ENCODE peak calls at places on chromosomes 2 and 18, in nine cellular contexts. M, R, B, Z, D, E, Y, G and S are unnamed samples.

GRCh38 chr2:177392373-177393246 is at the start of gene AGPS:
- DNase-seq in M (peak; percentile 66), R (peak; percentile 41), B (peak; percentile 60), Z (peak; percentile 96), D (peak; percentile 39), E (peak; percentile 87), Y (peak; percentile 74), G (peak; percentile 76), S (peak; percentile 83)

GRCh38 chr2:162301151-162301804 is 17.2 kb downstream of the IFIH1 start:
- DNase-seq in M (peak; percentile 37), R (no peak), B (peak; percentile 33), Z (no peak), D (peak; percentile 44), E (peak; percentile 51), Y (peak; percentile 47), G (no peak), S (no peak)

GRCh38 chr2:241126201-241126611 is 23.1 kb downstream of the PASK start:
- DNase-seq in M (no peak), R (no peak), B (no peak), Z (no peak), D (no peak), E (no peak), Y (no peak), G (no peak), S (no peak)

GRCh38 chr2:86070868-86071267 is 34.8 kb downstream of the POLR1A start:
- DNase-seq in M (no peak), R (no peak), B (no peak), Z (no peak), D (no peak), E (no peak), Y (no peak), G (no peak), S (no peak)

GRCh38 chr2:98869272-98869641 is 66.8 kb downstream of the CRACDL start:
- DNase-seq in M (no peak), R (no peak), B (no peak), Z (no peak), D (no peak), E (no peak), Y (no peak), G (no peak), S (peak; percentile 48)

GRCh38 chr18:49685231-49685942 is 123.5 kb downstream of the LIPG start:
- DNase-seq in M (no peak), R (no peak), B (no peak), Z (no peak), D (no peak), E (no peak), Y (no peak), G (no peak), S (no peak)

GRCh38 chr2:196170681-196171247 is 614 bp downstream of the STK17B start:
- DNase-seq in M (peak; percentile 39), R (no peak), B (no peak), Z (peak; percentile 91), D (peak; percentile 21), E (peak; percentile 62), Y (peak; percentile 78), G (peak; percentile 36), S (peak; percentile 29)

GRCh38 chr2:3476386-3477033 is 42.8 kb downstream of the ADI1 start:
- DNase-seq in M (no peak), R (no peak), B (no peak), Z (peak; percentile 32), D (no peak), E (no peak), Y (no peak), G (peak; percentile 76), S (no peak)

DNA sequence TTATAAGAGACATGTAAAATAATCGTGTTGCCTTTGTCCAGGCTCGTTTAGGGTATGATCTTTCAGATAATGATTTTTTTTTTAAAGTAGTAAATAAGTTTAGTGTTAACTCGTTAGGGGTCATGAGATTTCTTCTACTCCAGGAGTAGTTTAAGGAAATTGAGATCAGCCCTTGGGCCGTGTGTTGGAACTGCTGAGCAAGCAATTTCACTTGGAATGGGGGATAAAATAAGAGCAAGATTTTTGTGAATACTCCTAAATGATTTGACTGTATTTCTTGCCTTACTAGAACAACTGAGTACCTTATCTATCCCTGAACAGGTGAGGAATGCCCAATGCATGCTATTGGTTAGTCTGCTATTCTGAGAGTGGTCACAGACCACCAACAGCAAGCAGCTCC is 102.2 kb upstream of the SERPINE2 start:
- DNase-seq in M (no peak), R (no peak), B (no peak), Z (no peak), D (no peak), E (no peak), Y (no peak), G (no peak), S (no peak)
- H3K27ac ChIP-seq in M (no peak overlapping the region), R (no peak overlapping the region), B (no peak overlapping the region), Z (no peak overlapping the region), D (no peak overlapping the region), E (no peak overlapping the region), Y (no peak overlapping the region), G (no peak overlapping the region), S (no peak overlapping the region)

GRCh38 chr2:225466891-225467604 is 67.5 kb downstream of the NYAP2 start:
- DNase-seq in M (no peak), R (no peak), B (no peak), Z (no peak), D (no peak), E (no peak), Y (no peak), G (no peak), S (no peak)

GRCh38 chr2:225465827-225466226 is 66.3 kb downstream of the NYAP2 start:
- DNase-seq in M (no peak), R (peak; percentile 41), B (no peak), Z (no peak), D (no peak), E (no peak), Y (no peak), G (no peak), S (peak; percentile 69)

GRCh38 chr2:225462945-225463344 is 63.4 kb downstream of the NYAP2 start:
- DNase-seq in M (no peak), R (no peak), B (no peak), Z (no peak), D (no peak), E (no peak), Y (no peak), G (no peak), S (no peak)

GRCh38 chr2:225463449-225463848 is 63.9 kb downstream of the NYAP2 start:
- DNase-seq in M (no peak), R (no peak), B (no peak), Z (no peak), D (no peak), E (no peak), Y (no peak), G (no peak), S (no peak)

DNA sequence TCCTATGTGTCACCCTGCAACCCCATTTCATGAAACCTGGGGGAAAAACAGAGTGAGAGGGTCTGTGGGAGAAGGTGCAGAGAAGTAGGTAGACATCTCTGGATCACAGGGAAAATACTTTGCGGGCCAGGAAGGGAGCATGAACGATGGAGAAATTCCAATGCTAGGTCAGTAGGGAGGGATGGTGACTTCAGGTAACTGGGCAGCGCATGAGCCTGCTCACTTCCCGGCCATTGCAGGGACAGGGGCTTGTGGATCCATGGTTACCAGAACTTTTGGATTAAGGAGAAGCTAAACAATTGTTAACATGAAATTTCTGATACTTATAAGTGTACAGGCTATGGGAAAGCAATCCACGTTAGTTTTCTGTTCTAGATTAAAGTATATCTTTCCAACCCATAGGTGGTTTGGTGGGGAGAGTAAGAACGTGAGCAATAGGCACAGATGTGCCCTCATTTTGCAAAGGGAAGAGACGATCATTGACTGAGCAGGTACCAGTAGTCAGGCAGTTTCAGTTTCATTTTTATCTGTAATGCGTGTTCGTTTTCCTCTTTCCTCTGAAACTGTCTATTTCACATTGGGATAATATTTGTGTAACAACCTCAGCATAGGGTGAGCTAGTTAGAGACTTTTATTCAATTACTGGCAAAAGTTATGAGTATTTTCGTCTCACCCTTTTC is 65.0 kb downstream of the NYAP2 start:
- DNase-seq in M (no peak), R (no peak), B (no peak), Z (no peak), D (no peak), E (no peak), Y (peak; percentile 25), G (no peak), S (no peak)
- H3K27ac ChIP-seq in M (no peak overlapping the region), R (no peak overlapping the region), B (no peak overlapping the region), Z (no peak overlapping the region), D (no peak overlapping the region), E (no peak overlapping the region), Y (no peak overlapping the region), G (no peak overlapping the region), S (no peak overlapping the region)

GRCh38 chr2:215447673-215448081 is 11.8 kb upstream of the FN1 start:
- DNase-seq in M (no peak), R (no peak), B (no peak), Z (no peak), D (no peak), E (no peak), Y (no peak), G (no peak), S (no peak)

GRCh38 chr2:215451012-215451756 is 15.3 kb upstream of the FN1 start:
- DNase-seq in M (no peak), R (no peak), B (no peak), Z (no peak), D (no peak), E (no peak), Y (no peak), G (no peak), S (no peak)

GRCh38 chr2:215450188-215451011 is 14.5 kb upstream of the FN1 start:
- DNase-seq in M (no peak), R (no peak), B (no peak), Z (no peak), D (no peak), E (no peak), Y (no peak), G (no peak), S (no peak)

GRCh38 chr2:215442392-215442787 is 6.5 kb upstream of the FN1 start:
- DNase-seq in M (no peak), R (no peak), B (no peak), Z (no peak), D (no peak), E (no peak), Y (no peak), G (peak; percentile 1), S (no peak)

DNA sequence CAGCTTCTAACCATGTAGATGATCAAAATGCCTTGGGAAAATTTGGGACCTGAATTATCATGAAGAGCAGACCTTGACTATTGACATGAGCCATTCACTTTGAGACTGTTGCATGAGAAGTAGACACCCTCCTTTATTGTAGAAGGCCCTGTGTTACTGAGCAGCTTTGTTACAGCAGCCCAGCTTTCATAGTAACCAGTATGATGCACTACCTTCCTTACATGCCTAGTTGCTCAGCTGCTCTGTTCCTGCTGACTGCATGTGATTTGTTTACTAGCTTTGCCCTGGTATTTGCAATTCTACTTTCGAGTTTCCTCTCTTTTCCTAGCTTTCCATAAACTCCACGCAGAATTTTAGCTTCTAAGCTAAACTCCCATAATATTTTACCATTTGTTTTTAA is 11.2 kb upstream of the FN1 start:
- DNase-seq in M (no peak), R (no peak), B (no peak), Z (no peak), D (no peak), E (no peak), Y (no peak), G (no peak), S (no peak)
- H3K27ac ChIP-seq in M (no peak overlapping the region), R (no peak overlapping the region), B (no peak overlapping the region), Z (no peak overlapping the region), D (no peak overlapping the region), E (no peak overlapping the region), Y (no peak overlapping the region), G (no peak overlapping the region), S (no peak overlapping the region)

DNA sequence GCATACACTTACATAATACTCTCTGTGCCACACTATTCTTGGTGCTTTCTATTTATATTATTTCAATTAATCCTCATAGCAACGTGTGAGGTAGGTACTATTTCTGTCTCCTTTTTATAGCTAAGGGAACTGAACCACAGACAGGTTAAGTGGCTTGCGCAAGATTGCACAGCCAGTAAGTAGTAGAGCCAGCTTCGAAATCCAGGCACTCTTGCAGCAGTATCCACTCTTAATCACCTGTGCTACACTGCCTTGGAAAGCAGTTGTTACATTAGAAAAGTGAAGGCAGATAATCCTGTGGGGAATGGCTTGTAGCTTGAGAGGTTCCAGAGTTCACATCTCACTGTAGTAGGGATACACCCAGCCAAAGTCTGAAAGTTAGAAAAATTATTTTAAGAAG is 198.3 kb downstream of the LDLRAD4 start:
- DNase-seq in M (no peak), R (no peak), B (no peak), Z (no peak), D (no peak), E (no peak), Y (no peak), G (no peak), S (no peak)
- H3K27ac ChIP-seq in M (no peak overlapping the region), R (no peak overlapping the region), B (no peak overlapping the region), Z (no peak overlapping the region), D (no peak overlapping the region), E (no peak overlapping the region), Y (no peak overlapping the region), G (no peak overlapping the region), S (no peak overlapping the region)